ENCODE peak calls at places on chromosome 4, in four cellular contexts. One of them, this sample, is unnamed.

GRCh38 chr4:74133786-74134499 is 24.0 kb upstream of the MTHFD2L start:
- DNase-seq in A549: peak; percentile 89
- DNase-seq in K562: peak; percentile 63
- DNase-seq in HepG2: peak; percentile 54
- DNase-seq in this sample: peak; percentile 80

GRCh38 chr4:5471691-5472090 is 236.7 kb downstream of the EVC2 start:
- DNase-seq in A549: no peak
- DNase-seq in K562: no peak
- DNase-seq in HepG2: no peak
- DNase-seq in this sample: no peak

GRCh38 chr4:2745981-2746806 is 9.9 kb downstream of the TNIP2 start:
- DNase-seq in A549: peak; percentile 34
- DNase-seq in K562: no peak
- DNase-seq in HepG2: no peak
- DNase-seq in this sample: no peak

GRCh38 chr4:119735136-119735770 is 106.6 kb upstream of the PDE5A start:
- DNase-seq in A549: peak; percentile 18
- DNase-seq in K562: no peak
- DNase-seq in HepG2: no peak
- DNase-seq in this sample: no peak

GRCh38 chr4:1345905-1346780 is 865 bp upstream of the UVSSA start:
- DNase-seq in A549: peak; percentile 45
- DNase-seq in K562: peak; percentile 66
- DNase-seq in HepG2: peak; percentile 34
- DNase-seq in this sample: peak; percentile 63

GRCh38 chr4:138327334-138327733 is 85.2 kb upstream of the SLC7A11 start:
- DNase-seq in A549: no peak
- DNase-seq in K562: no peak
- DNase-seq in HepG2: no peak
- DNase-seq in this sample: no peak

GRCh38 chr4:134695433-134695832 is 493.8 kb upstream of the PABPC4L start:
- DNase-seq in A549: no peak
- DNase-seq in K562: no peak
- DNase-seq in HepG2: no peak
- DNase-seq in this sample: no peak

GRCh38 chr4:42390622-42391355 is 6.5 kb upstream of the SHISA3 start:
- DNase-seq in A549: no peak
- DNase-seq in K562: no peak
- DNase-seq in HepG2: no peak
- DNase-seq in this sample: no peak

GRCh38 chr4:10106421-10107039 is 10.1 kb downstream of the WDR1 start:
- DNase-seq in A549: peak; percentile 72
- DNase-seq in K562: no peak
- DNase-seq in HepG2: no peak
- DNase-seq in this sample: no peak

GRCh38 chr4:67019670-67020069 is 525.6 kb downstream of the CENPC start:
- DNase-seq in A549: no peak
- DNase-seq in K562: no peak
- DNase-seq in HepG2: no peak
- DNase-seq in this sample: no peak

GRCh38 chr4:182554736-182555135 is 311.5 kb downstream of the TENM3 start:
- DNase-seq in A549: no peak
- DNase-seq in K562: no peak
- DNase-seq in HepG2: no peak
- DNase-seq in this sample: no peak

GRCh38 chr4:119211856-119212250 is 660 bp upstream of the USP53 start:
- DNase-seq in A549: no peak
- DNase-seq in K562: no peak
- DNase-seq in HepG2: peak; percentile 47
- DNase-seq in this sample: no peak

GRCh38 chr4:115119804-115120352 is 6.5 kb upstream of the NDST4 start:
- DNase-seq in A549: no peak
- DNase-seq in K562: no peak
- DNase-seq in HepG2: no peak
- DNase-seq in this sample: no peak

GRCh38 chr4:180541678-180542077 is 1701.5 kb upstream of the TENM3 start:
- DNase-seq in A549: no peak
- DNase-seq in K562: no peak
- DNase-seq in HepG2: no peak
- DNase-seq in this sample: no peak

GRCh38 chr4:177127658-177128057 is 182.0 kb upstream of the NEIL3 start:
- DNase-seq in A549: no peak
- DNase-seq in K562: no peak
- DNase-seq in HepG2: no peak
- DNase-seq in this sample: no peak

GRCh38 chr4:37767546-37767945 is 58.9 kb upstream of the PGM2 start:
- DNase-seq in A549: no peak
- DNase-seq in K562: no peak
- DNase-seq in HepG2: peak; percentile 18
- DNase-seq in this sample: no peak

GRCh38 chr4:184355111-184355604 is 119.2 kb downstream of the IRF2 start:
- DNase-seq in A549: peak; percentile 19
- DNase-seq in K562: peak; percentile 26
- DNase-seq in HepG2: peak; percentile 89
- DNase-seq in this sample: no peak

GRCh38 chr4:67929447-67929846 is 33.8 kb downstream of the TMPRSS11A start:
- DNase-seq in A549: peak; percentile 5
- DNase-seq in K562: no peak
- DNase-seq in HepG2: no peak
- DNase-seq in this sample: no peak

GRCh38 chr4:1576961-1577814 is 106.9 kb downstream of the FAM53A start:
- DNase-seq in A549: no peak
- DNase-seq in K562: no peak
- DNase-seq in HepG2: no peak
- DNase-seq in this sample: no peak

GRCh38 chr4:130309221-130309620 is 1213.3 kb downstream of the C4orf33 start:
- DNase-seq in A549: no peak
- DNase-seq in K562: no peak
- DNase-seq in HepG2: no peak
- DNase-seq in this sample: no peak

GRCh38 chr4:128455076-128455345 is 167.4 kb upstream of the PGRMC2 start:
- DNase-seq in A549: no peak
- DNase-seq in K562: no peak
- DNase-seq in HepG2: no peak
- DNase-seq in this sample: no peak

GRCh38 chr4:53557601-53558000 is 33.7 kb downstream of the LNX1 start:
- DNase-seq in A549: no peak
- DNase-seq in K562: no peak
- DNase-seq in HepG2: no peak
- DNase-seq in this sample: no peak

GRCh38 chr4:185421366-185422124 is 4.2 kb downstream of the UFSP2 start:
- DNase-seq in A549: no peak
- DNase-seq in K562: no peak
- DNase-seq in HepG2: no peak
- DNase-seq in this sample: no peak

GRCh38 chr4:108272046-108272445 is 103.3 kb upstream of the LEF1 start:
- DNase-seq in A549: no peak
- DNase-seq in K562: no peak
- DNase-seq in HepG2: no peak
- DNase-seq in this sample: no peak

GRCh38 chr4:17941731-17942130 is 79.8 kb downstream of the LCORL start:
- DNase-seq in A549: no peak
- DNase-seq in K562: no peak
- DNase-seq in HepG2: no peak
- DNase-seq in this sample: no peak

GRCh38 chr4:53186714-53187358 is 179.0 kb downstream of the SCFD2 start:
- DNase-seq in A549: no peak
- DNase-seq in K562: no peak
- DNase-seq in HepG2: no peak
- DNase-seq in this sample: no peak

GRCh38 chr4:128856246-128856645 is 46.7 kb downstream of the JADE1 start:
- DNase-seq in A549: no peak
- DNase-seq in K562: no peak
- DNase-seq in HepG2: no peak
- DNase-seq in this sample: no peak

GRCh38 chr4:139085141-139085540 is 69.6 kb downstream of the NOCT start:
- DNase-seq in A549: peak; percentile 13
- DNase-seq in K562: no peak
- DNase-seq in HepG2: peak; percentile 11
- DNase-seq in this sample: no peak

GRCh38 chr4:173761236-173761635 is 231.2 kb upstream of the HAND2 start:
- DNase-seq in A549: no peak
- DNase-seq in K562: no peak
- DNase-seq in HepG2: no peak
- DNase-seq in this sample: no peak

GRCh38 chr4:8538703-8539567 is 41.3 kb upstream of the GPR78 start:
- DNase-seq in A549: peak; percentile 57
- DNase-seq in K562: no peak
- DNase-seq in HepG2: peak; percentile 14
- DNase-seq in this sample: no peak

GRCh38 chr4:8538076-8538702 is 42.0 kb upstream of the GPR78 start:
- DNase-seq in A549: no peak
- DNase-seq in K562: no peak
- DNase-seq in HepG2: no peak
- DNase-seq in this sample: no peak

GRCh38 chr4:8536467-8536866 is 43.7 kb upstream of the GPR78 start:
- DNase-seq in A549: no peak
- DNase-seq in K562: no peak
- DNase-seq in HepG2: no peak
- DNase-seq in this sample: no peak

GRCh38 chr4:8534601-8535000 is 45.6 kb upstream of the GPR78 start:
- DNase-seq in A549: no peak
- DNase-seq in K562: no peak
- DNase-seq in HepG2: no peak
- DNase-seq in this sample: no peak

DNA sequence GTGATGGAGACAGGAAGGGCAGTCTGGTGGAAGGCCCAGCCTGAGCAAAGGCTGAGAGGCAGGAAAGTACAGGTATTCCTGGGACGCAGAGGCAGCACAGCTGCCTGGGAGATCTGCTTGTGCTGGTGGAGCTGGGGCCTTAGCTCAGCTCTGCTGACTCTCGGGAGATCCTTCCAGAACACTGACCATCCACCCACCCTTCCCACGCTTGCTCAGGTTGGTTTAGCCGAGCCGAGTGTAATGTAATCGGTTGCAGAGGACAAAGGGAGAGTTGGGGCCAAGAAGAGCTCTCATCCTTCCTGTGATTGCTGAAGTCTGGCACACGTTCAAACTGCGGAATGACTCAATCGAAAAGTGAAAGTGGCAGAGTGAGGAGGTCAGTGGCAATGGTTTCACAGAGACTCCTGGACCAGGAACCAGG is 43.1 kb upstream of the GPR78 start:
- DNase-seq in A549: peak; percentile 53
- DNase-seq in K562: no peak
- DNase-seq in HepG2: peak; percentile 42
- DNase-seq in this sample: no peak
- TF ChIP-seq HMGXB4 in A549: no peak
- TF ChIP-seq HMGXB4 in K562: no peak
- TF ChIP-seq HMGXB4 in HepG2: no peak
- TF ChIP-seq HMGXB4 in this sample: no peak

GRCh38 chr4:7747062-7747385 is 192.6 kb downstream of the AFAP1 start:
- DNase-seq in A549: no peak
- DNase-seq in K562: no peak
- DNase-seq in HepG2: no peak
- DNase-seq in this sample: no peak

GRCh38 chr4:7745486-7745885 is 194.2 kb downstream of the AFAP1 start:
- DNase-seq in A549: no peak
- DNase-seq in K562: no peak
- DNase-seq in HepG2: no peak
- DNase-seq in this sample: no peak

GRCh38 chr4:7747556-7747955 is 192.1 kb downstream of the AFAP1 start:
- DNase-seq in A549: no peak
- DNase-seq in K562: no peak
- DNase-seq in HepG2: no peak
- DNase-seq in this sample: no peak

GRCh38 chr4:7744131-7744804 is 195.4 kb downstream of the AFAP1 start:
- DNase-seq in A549: no peak
- DNase-seq in K562: no peak
- DNase-seq in HepG2: no peak
- DNase-seq in this sample: no peak

GRCh38 chr4:7746351-7747061 is 193.2 kb downstream of the AFAP1 start:
- DNase-seq in A549: no peak
- DNase-seq in K562: no peak
- DNase-seq in HepG2: no peak
- DNase-seq in this sample: no peak
- TF ChIP-seq ESRRA in A549: no peak
- TF ChIP-seq ESRRA in K562: no peak
- TF ChIP-seq ESRRA in HepG2: no peak
- TF ChIP-seq ESRRA in this sample: no peak

GRCh38 chr4:13694256-13694655 is 66.7 kb upstream of the BOD1L1 start:
- DNase-seq in A549: no peak
- DNase-seq in K562: no peak
- DNase-seq in HepG2: no peak
- DNase-seq in this sample: no peak
- TF ChIP-seq HMGXB4 in A549: no peak
- TF ChIP-seq HMGXB4 in K562: no peak
- TF ChIP-seq HMGXB4 in HepG2: no peak
- TF ChIP-seq HMGXB4 in this sample: no peak

GRCh38 chr4:106892786-106893185 is 143.3 kb downstream of the DKK2 start:
- DNase-seq in A549: no peak
- DNase-seq in K562: no peak
- DNase-seq in HepG2: no peak
- DNase-seq in this sample: peak; percentile 6

GRCh38 chr4:106893395-106893881 is 142.7 kb downstream of the DKK2 start:
- DNase-seq in A549: no peak
- DNase-seq in K562: no peak
- DNase-seq in HepG2: no peak
- DNase-seq in this sample: peak; percentile 9

GRCh38 chr4:106893903-106894302 is 142.2 kb downstream of the DKK2 start:
- DNase-seq in A549: no peak
- DNase-seq in K562: no peak
- DNase-seq in HepG2: no peak
- DNase-seq in this sample: no peak

GRCh38 chr4:106898621-106899230 is 137.4 kb downstream of the DKK2 start:
- DNase-seq in A549: peak; percentile 44
- DNase-seq in K562: peak; percentile 36
- DNase-seq in HepG2: peak; percentile 32
- DNase-seq in this sample: peak; percentile 32
- TF ChIP-seq ESRRA in A549: no peak
- TF ChIP-seq ESRRA in K562: no peak
- TF ChIP-seq ESRRA in HepG2: no peak
- TF ChIP-seq ESRRA in this sample: no peak

GRCh38 chr4:154364012-154364863 is 127.4 kb downstream of the DCHS2 start:
- DNase-seq in A549: no peak
- DNase-seq in K562: no peak
- DNase-seq in HepG2: no peak
- DNase-seq in this sample: no peak

GRCh38 chr4:154366956-154367355 is 124.6 kb downstream of the DCHS2 start:
- DNase-seq in A549: no peak
- DNase-seq in K562: no peak
- DNase-seq in HepG2: no peak
- DNase-seq in this sample: no peak

GRCh38 chr4:154368060-154368459 is 123.5 kb downstream of the DCHS2 start:
- DNase-seq in A549: no peak
- DNase-seq in K562: no peak
- DNase-seq in HepG2: no peak
- DNase-seq in this sample: no peak

DNA sequence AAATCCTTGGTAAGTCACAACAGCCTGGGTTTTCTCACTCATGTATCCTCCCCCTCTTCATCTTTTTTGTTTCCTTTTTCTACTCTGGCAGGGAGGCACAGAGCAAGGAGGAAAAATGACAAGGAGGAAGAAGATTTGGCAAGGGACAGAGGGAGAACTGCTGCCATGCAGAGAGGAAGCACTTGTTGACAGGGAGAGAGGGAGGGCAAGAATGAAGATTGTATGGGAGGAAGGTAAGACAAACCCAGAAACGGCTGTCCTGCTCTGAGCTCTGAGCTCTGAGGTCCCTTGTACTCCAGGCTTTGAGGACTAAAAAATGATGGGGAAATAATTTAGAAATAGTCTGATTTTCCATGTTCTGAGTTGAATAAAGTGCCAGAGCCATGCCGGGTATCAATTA is 123.9 kb downstream of the DCHS2 start:
- DNase-seq in A549: no peak
- DNase-seq in K562: no peak
- DNase-seq in HepG2: no peak
- DNase-seq in this sample: no peak
- TF ChIP-seq HMGXB4 in A549: no peak
- TF ChIP-seq HMGXB4 in K562: no peak
- TF ChIP-seq HMGXB4 in HepG2: no peak
- TF ChIP-seq HMGXB4 in this sample: no peak